ENCODE peak calls at places on chromosomes 11 and 22, in seven cellular contexts. One of them, this sample, is unnamed.
A peak's percentile ranks its signal among the peaks of the same experiment; 100 is the strongest.

GRCh38 chr11:78338138-78338537 is 79.5 kb downstream of the GAB2 start:
- DNase-seq in astrocyte of the spinal cord: no peak
- DNase-seq in AG09319: no peak
- DNase-seq in heart left ventricle: no peak
- DNase-seq in ovary: no peak
- DNase-seq in CD8-positive, alpha-beta T cell: no peak
- DNase-seq in IMR-90: no peak
- DNase-seq in this sample: no peak

GRCh38 chr11:8732748-8733241 is 50.2 kb downstream of the RPL27A start:
- DNase-seq in IMR-90: peak; percentile 80
- DNase-seq in ovary: peak; percentile 69
- DNase-seq in astrocyte of the spinal cord: peak; percentile 73
- DNase-seq in heart left ventricle: peak; percentile 88
- DNase-seq in CD8-positive, alpha-beta T cell: no peak
- DNase-seq in AG09319: peak; percentile 70
- DNase-seq in this sample: no peak

GRCh38 chr22:21624120-21624879 is 5.5 kb downstream of the YDJC start:
- DNase-seq in ovary: no peak
- DNase-seq in astrocyte of the spinal cord: no peak
- DNase-seq in AG09319: no peak
- DNase-seq in CD8-positive, alpha-beta T cell: peak; percentile 54
- DNase-seq in heart left ventricle: peak; percentile 50
- DNase-seq in IMR-90: peak; percentile 23
- DNase-seq in this sample: no peak

GRCh38 chr11:66258473-66258893 is 10.0 kb upstream of the RAB1B start:
- DNase-seq in ovary: no peak
- DNase-seq in IMR-90: no peak
- DNase-seq in CD8-positive, alpha-beta T cell: no peak
- DNase-seq in astrocyte of the spinal cord: no peak
- DNase-seq in heart left ventricle: no peak
- DNase-seq in AG09319: no peak
- DNase-seq in this sample: no peak

GRCh38 chr11:19955660-19956059 is 204.6 kb downstream of the DBX1 start:
- DNase-seq in AG09319: no peak
- DNase-seq in heart left ventricle: no peak
- DNase-seq in CD8-positive, alpha-beta T cell: no peak
- DNase-seq in IMR-90: no peak
- DNase-seq in ovary: no peak
- DNase-seq in astrocyte of the spinal cord: no peak
- DNase-seq in this sample: no peak

GRCh38 chr11:132423266-132423665 is 1052.9 kb downstream of the NTM start:
- DNase-seq in ovary: no peak
- DNase-seq in IMR-90: no peak
- DNase-seq in astrocyte of the spinal cord: no peak
- DNase-seq in AG09319: no peak
- DNase-seq in CD8-positive, alpha-beta T cell: no peak
- DNase-seq in heart left ventricle: no peak
- DNase-seq in this sample: no peak

GRCh38 chr11:79661373-79661772 is 220.5 kb upstream of the TENM4 start:
- DNase-seq in IMR-90: no peak
- DNase-seq in astrocyte of the spinal cord: no peak
- DNase-seq in CD8-positive, alpha-beta T cell: no peak
- DNase-seq in ovary: no peak
- DNase-seq in heart left ventricle: no peak
- DNase-seq in AG09319: no peak
- DNase-seq in this sample: no peak

GRCh38 chr11:111631666-111632039 is 29.4 kb downstream of the SIK2 start:
- DNase-seq in IMR-90: peak; percentile 88
- DNase-seq in AG09319: peak; percentile 60
- DNase-seq in CD8-positive, alpha-beta T cell: no peak
- DNase-seq in astrocyte of the spinal cord: peak; percentile 87
- DNase-seq in heart left ventricle: no peak
- DNase-seq in ovary: no peak
- DNase-seq in this sample: no peak

GRCh38 chr11:26134481-26135355 is 197.2 kb upstream of the ANO3 start:
- DNase-seq in IMR-90: peak; percentile 38
- DNase-seq in ovary: no peak
- DNase-seq in AG09319: no peak
- DNase-seq in heart left ventricle: no peak
- DNase-seq in CD8-positive, alpha-beta T cell: no peak
- DNase-seq in astrocyte of the spinal cord: peak; percentile 14
- DNase-seq in this sample: no peak

GRCh38 chr11:69210660-69211035 is 54.9 kb downstream of the SMIM38 start:
- DNase-seq in heart left ventricle: no peak
- DNase-seq in CD8-positive, alpha-beta T cell: no peak
- DNase-seq in AG09319: no peak
- DNase-seq in ovary: no peak
- DNase-seq in IMR-90: no peak
- DNase-seq in astrocyte of the spinal cord: no peak
- DNase-seq in this sample: no peak

GRCh38 chr11:102513869-102514268 is 16.7 kb downstream of the MMP7 start:
- DNase-seq in ovary: no peak
- DNase-seq in heart left ventricle: no peak
- DNase-seq in IMR-90: peak; percentile 34
- DNase-seq in astrocyte of the spinal cord: no peak
- DNase-seq in AG09319: no peak
- DNase-seq in CD8-positive, alpha-beta T cell: no peak
- DNase-seq in this sample: no peak

GRCh38 chr22:20807315-20807752 is 33.4 kb downstream of the SERPIND1 start:
- DNase-seq in astrocyte of the spinal cord: peak; percentile 78
- DNase-seq in IMR-90: peak; percentile 98
- DNase-seq in AG09319: peak; percentile 77
- DNase-seq in ovary: no peak
- DNase-seq in CD8-positive, alpha-beta T cell: no peak
- DNase-seq in heart left ventricle: no peak
- DNase-seq in this sample: no peak

GRCh38 chr11:34644669-34645406 is 23.9 kb downstream of the EHF start:
- DNase-seq in IMR-90: peak; percentile 89
- DNase-seq in astrocyte of the spinal cord: peak; percentile 89
- DNase-seq in AG09319: no peak
- DNase-seq in ovary: no peak
- DNase-seq in heart left ventricle: no peak
- DNase-seq in CD8-positive, alpha-beta T cell: no peak
- DNase-seq in this sample: no peak

GRCh38 chr11:74330065-74330858 is 18.8 kb upstream of the P4HA3 start:
- DNase-seq in heart left ventricle: no peak
- DNase-seq in IMR-90: peak; percentile 80
- DNase-seq in ovary: no peak
- DNase-seq in CD8-positive, alpha-beta T cell: no peak
- DNase-seq in AG09319: no peak
- DNase-seq in astrocyte of the spinal cord: peak; percentile 72
- DNase-seq in this sample: no peak

GRCh38 chr11:121112498-121113455 is 11.7 kb downstream of the TECTA start:
- DNase-seq in CD8-positive, alpha-beta T cell: peak; percentile 15
- DNase-seq in IMR-90: peak; percentile 82
- DNase-seq in astrocyte of the spinal cord: peak; percentile 68
- DNase-seq in ovary: peak; percentile 75
- DNase-seq in heart left ventricle: peak; percentile 62
- DNase-seq in AG09319: no peak
- DNase-seq in this sample: peak; percentile 61

GRCh38 chr11:134844838-134845237 is 432.8 kb upstream of the B3GAT1 start:
- DNase-seq in CD8-positive, alpha-beta T cell: no peak
- DNase-seq in ovary: no peak
- DNase-seq in AG09319: no peak
- DNase-seq in heart left ventricle: no peak
- DNase-seq in astrocyte of the spinal cord: no peak
- DNase-seq in IMR-90: no peak
- DNase-seq in this sample: no peak

GRCh38 chr11:83364500-83365059 is 78.4 kb upstream of the CCDC90B start:
- DNase-seq in IMR-90: no peak
- DNase-seq in AG09319: no peak
- DNase-seq in ovary: no peak
- DNase-seq in astrocyte of the spinal cord: no peak
- DNase-seq in heart left ventricle: no peak
- DNase-seq in CD8-positive, alpha-beta T cell: no peak
- DNase-seq in this sample: no peak

GRCh38 chr11:12182650-12183511 is 72.5 kb downstream of the MICAL2 start:
- DNase-seq in IMR-90: peak; percentile 98
- DNase-seq in AG09319: peak; percentile 94
- DNase-seq in ovary: peak; percentile 57
- DNase-seq in heart left ventricle: peak; percentile 73
- DNase-seq in astrocyte of the spinal cord: peak; percentile 98
- DNase-seq in CD8-positive, alpha-beta T cell: no peak
- DNase-seq in this sample: no peak

GRCh38 chr11:47186937-47187681 is 875 bp upstream of the PACSIN3 start:
- DNase-seq in CD8-positive, alpha-beta T cell: peak; percentile 45
- DNase-seq in heart left ventricle: peak; percentile 87
- DNase-seq in IMR-90: peak; percentile 54
- DNase-seq in astrocyte of the spinal cord: peak; percentile 35
- DNase-seq in AG09319: no peak
- DNase-seq in ovary: peak; percentile 63
- DNase-seq in this sample: peak; percentile 55

GRCh38 chr11:64663656-64664055 is 59.3 kb downstream of the NRXN2 start:
- DNase-seq in IMR-90: no peak
- DNase-seq in AG09319: no peak
- DNase-seq in heart left ventricle: no peak
- DNase-seq in astrocyte of the spinal cord: no peak
- DNase-seq in ovary: no peak
- DNase-seq in CD8-positive, alpha-beta T cell: no peak
- DNase-seq in this sample: no peak

GRCh38 chr22:42072606-42073330 is 1.3 kb upstream of the PHETA2 start:
- DNase-seq in astrocyte of the spinal cord: no peak
- DNase-seq in IMR-90: no peak
- DNase-seq in AG09319: no peak
- DNase-seq in ovary: no peak
- DNase-seq in CD8-positive, alpha-beta T cell: no peak
- DNase-seq in heart left ventricle: peak; percentile 55
- DNase-seq in this sample: no peak
- TF ChIP-seq CTCF in astrocyte of the spinal cord: no peak
- TF ChIP-seq CTCF in IMR-90: no peak
- TF ChIP-seq CTCF in AG09319: no peak
- TF ChIP-seq CTCF in ovary: no peak
- TF ChIP-seq CTCF in CD8-positive, alpha-beta T cell: no peak
- TF ChIP-seq CTCF in heart left ventricle: no peak
- TF ChIP-seq CTCF in this sample: no peak

GRCh38 chr11:61671527-61671926 is 8.7 kb upstream of the DAGLA start:
- DNase-seq in IMR-90: no peak
- DNase-seq in AG09319: no peak
- DNase-seq in astrocyte of the spinal cord: no peak
- DNase-seq in heart left ventricle: no peak
- DNase-seq in ovary: no peak
- DNase-seq in CD8-positive, alpha-beta T cell: no peak
- DNase-seq in this sample: no peak
- TF ChIP-seq CTCF in IMR-90: peak; percentile 27
- TF ChIP-seq CTCF in AG09319: no peak
- TF ChIP-seq CTCF in astrocyte of the spinal cord: peak; percentile 44
- TF ChIP-seq CTCF in heart left ventricle: no peak
- TF ChIP-seq CTCF in ovary: no peak
- TF ChIP-seq CTCF in CD8-positive, alpha-beta T cell: no peak
- TF ChIP-seq CTCF in this sample: no peak

GRCh38 chr11:695606-696381 is at the start of gene TMEM80:
- DNase-seq in ovary: peak; percentile 100
- DNase-seq in AG09319: peak; percentile 93
- DNase-seq in astrocyte of the spinal cord: peak; percentile 99
- DNase-seq in CD8-positive, alpha-beta T cell: peak; percentile 95
- DNase-seq in heart left ventricle: peak; percentile 99
- DNase-seq in IMR-90: peak; percentile 96
- DNase-seq in this sample: peak; percentile 99

GRCh38 chr11:693415-693831 is 1.6 kb downstream of the DEAF1 start:
- DNase-seq in astrocyte of the spinal cord: no peak
- DNase-seq in CD8-positive, alpha-beta T cell: no peak
- DNase-seq in AG09319: no peak
- DNase-seq in ovary: no peak
- DNase-seq in IMR-90: no peak
- DNase-seq in heart left ventricle: peak; percentile 30
- DNase-seq in this sample: no peak

GRCh38 chr11:693887-694562 is 997 bp downstream of the DEAF1 start:
- DNase-seq in ovary: peak; percentile 70
- DNase-seq in heart left ventricle: peak; percentile 44
- DNase-seq in astrocyte of the spinal cord: no peak
- DNase-seq in IMR-90: no peak
- DNase-seq in AG09319: no peak
- DNase-seq in CD8-positive, alpha-beta T cell: no peak
- DNase-seq in this sample: no peak

GRCh38 chr11:695332-695605 is 247 bp upstream of the DEAF1 start:
- DNase-seq in IMR-90: no peak
- DNase-seq in CD8-positive, alpha-beta T cell: no peak
- DNase-seq in ovary: no peak
- DNase-seq in AG09319: no peak
- DNase-seq in astrocyte of the spinal cord: no peak
- DNase-seq in heart left ventricle: no peak
- DNase-seq in this sample: no peak

DNA sequence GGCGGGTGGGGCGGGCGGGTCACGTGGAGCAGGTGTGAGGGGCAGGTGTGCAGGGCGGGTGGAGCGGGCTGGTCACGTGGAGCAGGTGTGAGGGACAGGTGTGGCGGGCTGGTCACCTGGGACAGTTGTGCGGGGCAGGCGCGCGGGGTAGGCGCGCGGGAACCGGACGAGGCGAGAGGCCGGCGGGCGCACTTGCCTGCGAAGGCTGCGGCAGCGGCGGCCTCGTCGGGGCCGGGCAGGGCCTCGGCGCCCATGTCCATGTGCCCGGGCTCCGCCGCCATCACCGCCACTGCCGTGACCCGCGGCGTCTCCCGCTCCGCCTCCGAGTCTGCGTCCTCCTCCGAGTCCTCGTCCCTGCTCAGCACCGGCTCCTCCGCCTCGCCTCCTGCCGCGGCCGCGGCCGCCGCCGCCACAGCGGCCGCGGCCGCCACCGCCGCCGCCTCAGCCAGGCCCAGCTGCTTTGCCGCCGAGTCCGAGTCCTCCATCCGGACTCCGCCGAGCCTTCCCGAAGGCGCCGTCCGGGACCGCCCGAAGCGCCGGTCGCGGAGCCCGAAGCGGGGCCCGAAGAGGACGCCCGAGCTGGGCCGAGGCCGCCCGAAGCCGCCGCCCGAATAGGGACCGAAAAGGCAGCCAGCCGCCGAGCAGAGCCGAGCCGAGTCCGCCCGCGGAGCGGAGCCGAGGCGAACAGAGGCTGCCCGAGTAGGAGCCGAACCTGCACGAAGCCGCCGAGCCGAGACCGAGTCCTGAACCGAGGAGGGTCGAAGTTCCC is at the start of gene DEAF1:
- DNase-seq in CD8-positive, alpha-beta T cell: peak; percentile 99
- DNase-seq in heart left ventricle: peak; percentile 99
- DNase-seq in astrocyte of the spinal cord: peak; percentile 98
- DNase-seq in IMR-90: peak; percentile 96
- DNase-seq in ovary: peak; percentile 100
- DNase-seq in AG09319: peak; percentile 94
- DNase-seq in this sample: peak; percentile 100
- TF ChIP-seq CTCF in CD8-positive, alpha-beta T cell: no peak
- TF ChIP-seq CTCF in heart left ventricle: no peak
- TF ChIP-seq CTCF in astrocyte of the spinal cord: no peak
- TF ChIP-seq CTCF in IMR-90: no peak
- TF ChIP-seq CTCF in ovary: no peak
- TF ChIP-seq CTCF in AG09319: no peak
- TF ChIP-seq CTCF in this sample: no peak

DNA sequence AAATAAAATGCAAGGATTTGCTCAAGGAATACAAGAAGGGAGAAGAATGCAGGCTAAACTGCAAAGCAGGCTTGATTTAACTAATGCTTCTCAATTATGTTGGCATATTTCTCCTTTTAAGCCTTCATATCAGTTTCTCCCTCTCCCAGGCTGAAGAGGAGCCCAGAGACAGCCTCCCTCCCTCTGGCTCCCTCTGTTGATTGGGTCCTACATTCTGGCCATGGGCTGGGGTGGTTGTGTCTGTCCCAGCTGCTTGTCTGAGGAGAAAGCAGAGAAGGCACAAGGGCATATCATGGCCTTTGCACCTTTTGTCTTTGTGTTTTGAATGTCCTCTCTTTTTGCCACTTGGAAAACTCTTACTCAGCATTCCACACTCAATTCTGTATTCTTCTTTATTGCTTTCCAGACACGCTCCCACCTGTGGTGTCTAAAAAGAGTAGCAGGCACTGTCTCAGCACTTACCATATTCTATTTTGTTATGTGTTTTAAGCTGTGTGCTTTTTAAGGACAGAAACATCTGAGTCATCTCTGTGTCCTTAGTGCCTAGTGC is 77.4 kb downstream of the INSC start:
- DNase-seq in IMR-90: no peak
- DNase-seq in CD8-positive, alpha-beta T cell: no peak
- DNase-seq in astrocyte of the spinal cord: no peak
- DNase-seq in heart left ventricle: no peak
- DNase-seq in ovary: no peak
- DNase-seq in AG09319: no peak
- DNase-seq in this sample: no peak
- TF ChIP-seq CTCF in IMR-90: no peak
- TF ChIP-seq CTCF in CD8-positive, alpha-beta T cell: no peak
- TF ChIP-seq CTCF in astrocyte of the spinal cord: no peak
- TF ChIP-seq CTCF in heart left ventricle: no peak
- TF ChIP-seq CTCF in ovary: no peak
- TF ChIP-seq CTCF in AG09319: no peak
- TF ChIP-seq CTCF in this sample: no peak

This sample was measured in mesothelial cell of epicardium.